ENCODE peak calls at places on chromosomes 11 and 22, in seven cellular contexts. One of them, this sample, is unnamed.

GRCh38 chr11:65003282-65003681 is 6.5 kb upstream of the BATF2 start:
- DNase-seq in AG09309: no peak
- DNase-seq in GM23338: no peak
- DNase-seq in adrenal gland: no peak
- DNase-seq in IMR-90: peak; percentile 66
- DNase-seq in pancreas: no peak
- DNase-seq in astrocyte of the spinal cord: peak; percentile 28
- DNase-seq in this sample: peak; percentile 52

GRCh38 chr11:2944953-2945756 is 15.9 kb upstream of the PHLDA2 start:
- DNase-seq in IMR-90: peak; percentile 90
- DNase-seq in adrenal gland: peak; percentile 91
- DNase-seq in AG09309: peak; percentile 60
- DNase-seq in pancreas: peak; percentile 85
- DNase-seq in astrocyte of the spinal cord: peak; percentile 93
- DNase-seq in GM23338: peak; percentile 92
- DNase-seq in this sample: peak; percentile 91

GRCh38 chr11:76408171-76408965 is 27.2 kb downstream of the GVQW3 start:
- DNase-seq in IMR-90: no peak
- DNase-seq in adrenal gland: no peak
- DNase-seq in pancreas: no peak
- DNase-seq in GM23338: no peak
- DNase-seq in astrocyte of the spinal cord: no peak
- DNase-seq in AG09309: no peak
- DNase-seq in this sample: no peak

GRCh38 chr11:57426754-57427691 is at the start of gene SLC43A3:
- DNase-seq in AG09309: peak; percentile 75
- DNase-seq in pancreas: peak; percentile 72
- DNase-seq in IMR-90: peak; percentile 82
- DNase-seq in GM23338: peak; percentile 88
- DNase-seq in adrenal gland: peak; percentile 71
- DNase-seq in astrocyte of the spinal cord: peak; percentile 86
- DNase-seq in this sample: peak; percentile 97

GRCh38 chr11:119863811-119864601 is 135.0 kb upstream of the NECTIN1 start:
- DNase-seq in IMR-90: no peak
- DNase-seq in AG09309: no peak
- DNase-seq in adrenal gland: no peak
- DNase-seq in astrocyte of the spinal cord: no peak
- DNase-seq in GM23338: peak; percentile 49
- DNase-seq in pancreas: no peak
- DNase-seq in this sample: no peak

GRCh38 chr22:40176921-40177737 is 596 bp upstream of the TNRC6B start:
- DNase-seq in IMR-90: peak; percentile 71
- DNase-seq in GM23338: peak; percentile 79
- DNase-seq in AG09309: no peak
- DNase-seq in astrocyte of the spinal cord: peak; percentile 69
- DNase-seq in pancreas: peak; percentile 58
- DNase-seq in adrenal gland: peak; percentile 70
- DNase-seq in this sample: peak; percentile 65

GRCh38 chr11:43905788-43906187 is 25.2 kb downstream of the ALKBH3 start:
- DNase-seq in IMR-90: peak; percentile 17
- DNase-seq in GM23338: no peak
- DNase-seq in astrocyte of the spinal cord: peak; percentile 27
- DNase-seq in adrenal gland: peak; percentile 52
- DNase-seq in AG09309: no peak
- DNase-seq in pancreas: no peak
- DNase-seq in this sample: peak; percentile 71

GRCh38 chr11:96309001-96309642 is 33.9 kb downstream of the MAML2 start:
- DNase-seq in pancreas: no peak
- DNase-seq in IMR-90: no peak
- DNase-seq in adrenal gland: no peak
- DNase-seq in astrocyte of the spinal cord: no peak
- DNase-seq in AG09309: no peak
- DNase-seq in GM23338: no peak
- DNase-seq in this sample: peak; percentile 85

GRCh38 chr11:15519124-15519791 is 404.5 kb downstream of the INSC start:
- DNase-seq in pancreas: no peak
- DNase-seq in IMR-90: no peak
- DNase-seq in adrenal gland: no peak
- DNase-seq in astrocyte of the spinal cord: no peak
- DNase-seq in GM23338: no peak
- DNase-seq in AG09309: no peak
- DNase-seq in this sample: no peak

GRCh38 chr11:116506446-116506845 is 266.3 kb downstream of the BUD13 start:
- DNase-seq in astrocyte of the spinal cord: no peak
- DNase-seq in adrenal gland: no peak
- DNase-seq in GM23338: no peak
- DNase-seq in IMR-90: no peak
- DNase-seq in AG09309: no peak
- DNase-seq in pancreas: no peak
- DNase-seq in this sample: no peak

GRCh38 chr22:44878483-44879300 is 126.3 kb downstream of the ARHGAP8 start:
- DNase-seq in GM23338: no peak
- DNase-seq in adrenal gland: no peak
- DNase-seq in IMR-90: no peak
- DNase-seq in AG09309: no peak
- DNase-seq in astrocyte of the spinal cord: no peak
- DNase-seq in pancreas: peak; percentile 30
- DNase-seq in this sample: no peak

GRCh38 chr11:810040-810567 is 337 bp downstream of the RPLP2 start:
- DNase-seq in IMR-90: no peak
- DNase-seq in AG09309: no peak
- DNase-seq in GM23338: no peak
- DNase-seq in adrenal gland: no peak
- DNase-seq in astrocyte of the spinal cord: no peak
- DNase-seq in pancreas: no peak
- DNase-seq in this sample: no peak

GRCh38 chr11:811446-812245 is 1.9 kb downstream of the RPLP2 start:
- DNase-seq in AG09309: no peak
- DNase-seq in adrenal gland: no peak
- DNase-seq in GM23338: no peak
- DNase-seq in IMR-90: no peak
- DNase-seq in astrocyte of the spinal cord: no peak
- DNase-seq in pancreas: no peak
- DNase-seq in this sample: no peak

GRCh38 chr11:808427-809286 is 1.1 kb upstream of the RPLP2 start:
- DNase-seq in pancreas: no peak
- DNase-seq in adrenal gland: no peak
- DNase-seq in GM23338: no peak
- DNase-seq in IMR-90: no peak
- DNase-seq in astrocyte of the spinal cord: no peak
- DNase-seq in AG09309: no peak
- DNase-seq in this sample: no peak

GRCh38 chr11:812390-812789 is 2.6 kb downstream of the RPLP2 start:
- DNase-seq in adrenal gland: no peak
- DNase-seq in AG09309: no peak
- DNase-seq in GM23338: no peak
- DNase-seq in IMR-90: no peak
- DNase-seq in pancreas: no peak
- DNase-seq in astrocyte of the spinal cord: no peak
- DNase-seq in this sample: no peak

DNA sequence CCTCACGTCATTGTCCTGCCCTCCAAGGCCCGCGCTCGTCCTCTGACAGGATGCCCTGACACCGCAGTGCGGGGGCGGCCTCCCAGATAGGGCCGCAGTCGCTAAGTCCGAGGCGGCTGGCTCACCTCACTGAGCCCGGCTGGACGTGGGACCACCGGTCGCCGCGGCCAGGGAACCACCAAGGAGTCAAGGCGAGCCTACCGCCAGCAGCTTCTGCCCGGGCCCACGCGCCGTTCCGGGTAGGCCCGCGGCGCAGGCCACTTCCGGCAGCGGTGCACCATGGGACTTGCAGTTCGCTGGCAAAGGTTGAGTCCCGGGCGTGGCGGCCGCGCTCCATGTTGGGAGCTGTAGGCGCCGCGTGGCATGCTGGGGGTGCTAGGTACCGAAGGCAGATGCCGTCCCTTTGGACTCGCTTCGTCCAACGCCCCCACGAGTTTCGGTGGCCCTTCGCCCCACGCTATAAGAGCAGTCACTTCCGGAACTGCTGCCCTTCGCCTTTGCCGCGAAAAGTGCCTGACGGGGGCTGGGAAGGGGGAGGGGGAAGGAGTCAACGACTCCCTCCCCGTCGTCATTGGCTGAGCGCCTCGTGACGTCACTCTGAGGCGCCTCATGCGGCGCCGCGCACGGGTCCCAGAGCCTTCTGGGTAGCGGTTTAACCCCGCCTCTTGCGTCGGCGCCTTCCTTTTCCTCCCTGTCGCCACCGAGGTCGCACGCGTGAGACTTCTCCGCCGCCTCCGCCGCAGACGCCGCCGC is at the start of gene RPLP2:
- DNase-seq in adrenal gland: peak; percentile 98
- DNase-seq in IMR-90: peak; percentile 95
- DNase-seq in astrocyte of the spinal cord: peak; percentile 98
- DNase-seq in GM23338: peak; percentile 97
- DNase-seq in AG09309: peak; percentile 82
- DNase-seq in pancreas: peak; percentile 99
- DNase-seq in this sample: peak; percentile 96
- TF ChIP-seq CTCF in adrenal gland: no peak
- TF ChIP-seq CTCF in IMR-90: no peak
- TF ChIP-seq CTCF in astrocyte of the spinal cord: no peak
- TF ChIP-seq CTCF in GM23338: no peak
- TF ChIP-seq CTCF in AG09309: no peak
- TF ChIP-seq CTCF in pancreas: no peak
- TF ChIP-seq CTCF in this sample: no peak

DNA sequence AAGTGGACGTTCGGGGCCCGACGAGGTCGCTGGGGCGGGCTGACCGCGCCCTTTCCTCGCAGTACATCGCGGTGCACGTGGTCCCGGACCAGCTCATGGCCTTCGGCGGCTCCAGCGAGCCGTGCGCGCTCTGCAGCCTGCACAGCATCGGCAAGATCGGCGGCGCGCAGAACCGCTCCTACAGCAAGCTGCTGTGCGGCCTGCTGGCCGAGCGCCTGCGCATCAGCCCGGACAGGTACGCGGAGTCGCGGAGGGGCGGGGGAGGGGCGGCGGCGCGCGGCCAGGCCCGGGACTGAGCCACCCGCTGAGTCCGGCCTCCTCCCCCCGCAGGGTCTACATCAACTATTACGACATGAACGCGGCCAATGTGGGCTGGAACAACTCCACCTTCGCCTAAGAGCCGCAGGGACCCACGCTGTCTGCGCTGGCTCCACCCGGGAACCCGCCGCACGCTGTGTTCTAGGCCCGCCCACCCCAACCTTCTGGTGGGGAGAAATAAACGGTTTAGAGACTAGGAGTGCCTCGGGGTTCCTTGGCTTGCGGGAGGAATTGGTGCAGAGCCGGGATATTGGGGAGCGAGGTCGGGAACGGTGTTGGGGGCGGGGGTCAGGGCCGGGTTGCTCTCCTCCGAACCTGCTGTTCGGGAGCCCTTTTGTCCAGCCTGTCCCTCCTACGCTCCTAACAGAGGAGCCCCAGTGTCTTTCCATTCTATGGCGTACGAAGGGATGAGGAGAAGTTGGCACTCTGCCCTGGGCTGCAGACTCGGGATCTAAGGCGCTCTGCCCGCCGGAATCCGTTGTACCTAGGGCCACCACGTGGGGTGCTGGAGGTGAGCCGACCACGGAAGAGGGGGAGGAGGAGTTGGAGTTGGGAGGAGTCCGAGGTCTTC is 771 bp downstream of the MIF start:
- DNase-seq in astrocyte of the spinal cord: peak; percentile 84
- DNase-seq in pancreas: peak; percentile 86
- DNase-seq in IMR-90: peak; percentile 63
- DNase-seq in adrenal gland: peak; percentile 88
- DNase-seq in AG09309: no peak
- DNase-seq in GM23338: peak; percentile 92
- DNase-seq in this sample: peak; percentile 65
- TF ChIP-seq CTCF in astrocyte of the spinal cord: peak; percentile 25
- TF ChIP-seq CTCF in pancreas: no peak
- TF ChIP-seq CTCF in IMR-90: peak; percentile 32
- TF ChIP-seq CTCF in adrenal gland: no peak
- TF ChIP-seq CTCF in AG09309: peak; percentile 17
- TF ChIP-seq CTCF in GM23338: peak; percentile 47
- TF ChIP-seq CTCF in this sample: peak; percentile 16

DNA sequence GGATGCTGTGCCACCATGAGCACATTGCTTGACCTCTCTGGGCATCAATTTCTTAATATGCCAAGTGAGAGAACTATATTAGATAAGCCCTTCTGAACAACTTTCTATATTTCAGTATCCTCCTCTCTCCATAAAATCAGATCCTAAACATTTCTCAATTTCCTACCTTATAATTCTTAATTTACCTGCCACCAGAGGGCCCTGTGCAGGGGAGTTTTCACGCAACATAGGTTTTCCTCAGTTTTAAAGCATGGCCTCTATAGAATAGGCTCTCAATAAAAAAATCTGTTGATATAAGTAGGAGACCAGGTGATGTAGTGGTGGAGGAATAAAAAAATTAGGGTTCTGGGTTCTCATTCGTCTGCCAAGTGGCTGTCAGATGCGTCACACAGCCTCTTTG is 83.7 kb upstream of the DBX1 start:
- DNase-seq in AG09309: no peak
- DNase-seq in astrocyte of the spinal cord: no peak
- DNase-seq in IMR-90: no peak
- DNase-seq in GM23338: no peak
- DNase-seq in pancreas: no peak
- DNase-seq in adrenal gland: no peak
- DNase-seq in this sample: no peak
- TF ChIP-seq CTCF in AG09309: peak; percentile 29
- TF ChIP-seq CTCF in astrocyte of the spinal cord: peak; percentile 22
- TF ChIP-seq CTCF in IMR-90: no peak
- TF ChIP-seq CTCF in GM23338: peak; percentile 76
- TF ChIP-seq CTCF in pancreas: no peak
- TF ChIP-seq CTCF in adrenal gland: peak; percentile 36
- TF ChIP-seq CTCF in this sample: peak; percentile 30

DNA sequence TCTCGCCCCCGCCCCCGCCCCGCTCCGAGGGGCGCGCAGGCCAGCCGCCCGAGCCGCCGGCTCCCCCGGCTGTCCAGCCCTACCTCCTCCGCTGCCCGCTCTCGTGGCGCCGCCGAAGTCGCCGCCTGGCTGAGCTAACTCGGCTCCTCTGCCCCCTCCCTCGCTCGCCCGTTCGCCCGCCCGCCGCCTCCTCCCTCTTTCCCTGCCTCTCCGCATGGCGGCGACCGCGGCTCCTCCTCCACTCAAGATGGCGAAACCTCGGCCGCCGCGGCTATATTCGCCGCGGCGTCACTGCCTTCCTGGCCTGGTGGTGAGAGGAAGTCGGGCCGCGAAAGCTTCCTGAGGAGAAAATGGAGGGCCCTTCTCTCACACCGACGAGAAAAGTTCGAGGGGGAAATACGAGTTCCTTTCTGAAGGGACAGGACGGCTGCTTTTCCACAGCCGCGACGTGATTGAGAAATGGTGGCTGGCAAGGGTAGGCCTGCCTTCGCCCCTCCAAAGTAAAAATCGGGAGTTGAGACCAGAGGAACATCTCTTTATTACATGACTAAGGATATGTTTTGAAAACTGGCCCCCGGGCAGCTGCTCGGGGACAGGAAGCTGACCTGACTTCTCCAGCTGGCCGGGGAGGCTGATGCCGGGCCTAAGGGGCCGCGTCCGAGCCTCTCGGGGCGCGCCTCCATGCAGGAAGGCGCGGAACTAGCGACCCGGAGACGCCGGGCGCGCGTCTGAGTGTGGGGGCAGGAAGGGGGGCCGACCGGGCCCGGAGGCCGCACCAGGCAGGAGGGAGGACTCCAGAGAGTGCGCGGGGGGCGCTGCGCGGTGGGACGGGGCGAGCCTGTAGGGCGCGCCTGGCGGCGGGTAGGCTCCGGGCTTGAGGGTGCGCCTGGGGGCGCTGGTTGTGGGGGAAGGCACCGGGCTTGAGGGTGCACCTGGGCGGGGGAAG is at the start of gene DDX6:
- DNase-seq in GM23338: peak; percentile 88
- DNase-seq in astrocyte of the spinal cord: peak; percentile 93
- DNase-seq in adrenal gland: peak; percentile 93
- DNase-seq in pancreas: peak; percentile 96
- DNase-seq in IMR-90: peak; percentile 86
- DNase-seq in AG09309: peak; percentile 44
- DNase-seq in this sample: peak; percentile 83
- TF ChIP-seq CTCF in GM23338: no peak
- TF ChIP-seq CTCF in astrocyte of the spinal cord: peak; percentile 32
- TF ChIP-seq CTCF in adrenal gland: no peak
- TF ChIP-seq CTCF in pancreas: no peak
- TF ChIP-seq CTCF in IMR-90: peak; percentile 50
- TF ChIP-seq CTCF in AG09309: peak; percentile 36
- TF ChIP-seq CTCF in this sample: peak; percentile 46

This sample was measured in fibroblast of the aortic adventitia.